ENCODE peak calls at places on chromosomes 6 and 20, in four cellular contexts. One of them, this sample, is unnamed. For H3K36me3 and H3K4me1, the result is how much of the 10 kb centered on the place peaks cover.

GRCh38 chr20:22763257-22763906 is 179.0 kb upstream of the FOXA2 start:
- DNase-seq in stomach: peak
- DNase-seq in CD8-positive, alpha-beta memory T cell: no peak
- DNase-seq in mucosa of descending colon: no peak
- DNase-seq in this sample: no peak

GRCh38 chr6:87674286-87674685 is 27.7 kb downstream of the AKIRIN2 start:
- DNase-seq in stomach: no peak
- DNase-seq in CD8-positive, alpha-beta memory T cell: no peak
- DNase-seq in mucosa of descending colon: no peak
- DNase-seq in this sample: no peak

GRCh38 chr6:84791233-84791632 is 26.8 kb upstream of the TBX18 start:
- DNase-seq in mucosa of descending colon: no peak
- DNase-seq in CD8-positive, alpha-beta memory T cell: no peak
- DNase-seq in stomach: no peak
- DNase-seq in this sample: no peak

GRCh38 chr6:127176175-127176574 is 57.7 kb downstream of the RSPO3 start:
- DNase-seq in CD8-positive, alpha-beta memory T cell: no peak
- DNase-seq in mucosa of descending colon: no peak
- DNase-seq in stomach: no peak
- DNase-seq in this sample: no peak

GRCh38 chr6:170394980-170395379 is 88.4 kb downstream of the FAM120B start:
- DNase-seq in CD8-positive, alpha-beta memory T cell: no peak
- DNase-seq in stomach: no peak
- DNase-seq in mucosa of descending colon: no peak
- DNase-seq in this sample: no peak

GRCh38 chr20:37524221-37524700 is 3.2 kb downstream of the NNAT start:
- DNase-seq in CD8-positive, alpha-beta memory T cell: no peak
- DNase-seq in mucosa of descending colon: peak
- DNase-seq in stomach: peak
- DNase-seq in this sample: peak

GRCh38 chr6:37816599-37817375 is 2.7 kb upstream of the ZFAND3 start:
- DNase-seq in mucosa of descending colon: no peak
- DNase-seq in stomach: no peak
- DNase-seq in CD8-positive, alpha-beta memory T cell: no peak
- DNase-seq in this sample: no peak

GRCh38 chr6:16511048-16511660 is 250.1 kb downstream of the ATXN1 start:
- DNase-seq in mucosa of descending colon: no peak
- DNase-seq in CD8-positive, alpha-beta memory T cell: no peak
- DNase-seq in stomach: no peak
- DNase-seq in this sample: peak

GRCh38 chr20:6731951-6732580 is 35.4 kb upstream of the BMP2 start:
- DNase-seq in stomach: no peak
- DNase-seq in mucosa of descending colon: no peak
- DNase-seq in CD8-positive, alpha-beta memory T cell: no peak
- DNase-seq in this sample: no peak

GRCh38 chr6:73560853-73561407 is 40.1 kb upstream of the EEF1A1 start:
- DNase-seq in CD8-positive, alpha-beta memory T cell: no peak
- DNase-seq in stomach: no peak
- DNase-seq in mucosa of descending colon: no peak
- DNase-seq in this sample: no peak

GRCh38 chr6:118306640-118307238 is 241.4 kb upstream of the PLN start:
- DNase-seq in stomach: no peak
- DNase-seq in mucosa of descending colon: no peak
- DNase-seq in CD8-positive, alpha-beta memory T cell: no peak
- DNase-seq in this sample: no peak

GRCh38 chr6:158571826-158572652 is 12.1 kb downstream of the TMEM181 start:
- DNase-seq in mucosa of descending colon: peak
- DNase-seq in stomach: peak
- DNase-seq in CD8-positive, alpha-beta memory T cell: no peak
- DNase-seq in this sample: peak
- H3K36me3 ChIP-seq in mucosa of descending colon: under half
- H3K36me3 ChIP-seq in stomach: under half
- H3K36me3 ChIP-seq in CD8-positive, alpha-beta memory T cell: under half
- H3K36me3 ChIP-seq in this sample: under half

DNA sequence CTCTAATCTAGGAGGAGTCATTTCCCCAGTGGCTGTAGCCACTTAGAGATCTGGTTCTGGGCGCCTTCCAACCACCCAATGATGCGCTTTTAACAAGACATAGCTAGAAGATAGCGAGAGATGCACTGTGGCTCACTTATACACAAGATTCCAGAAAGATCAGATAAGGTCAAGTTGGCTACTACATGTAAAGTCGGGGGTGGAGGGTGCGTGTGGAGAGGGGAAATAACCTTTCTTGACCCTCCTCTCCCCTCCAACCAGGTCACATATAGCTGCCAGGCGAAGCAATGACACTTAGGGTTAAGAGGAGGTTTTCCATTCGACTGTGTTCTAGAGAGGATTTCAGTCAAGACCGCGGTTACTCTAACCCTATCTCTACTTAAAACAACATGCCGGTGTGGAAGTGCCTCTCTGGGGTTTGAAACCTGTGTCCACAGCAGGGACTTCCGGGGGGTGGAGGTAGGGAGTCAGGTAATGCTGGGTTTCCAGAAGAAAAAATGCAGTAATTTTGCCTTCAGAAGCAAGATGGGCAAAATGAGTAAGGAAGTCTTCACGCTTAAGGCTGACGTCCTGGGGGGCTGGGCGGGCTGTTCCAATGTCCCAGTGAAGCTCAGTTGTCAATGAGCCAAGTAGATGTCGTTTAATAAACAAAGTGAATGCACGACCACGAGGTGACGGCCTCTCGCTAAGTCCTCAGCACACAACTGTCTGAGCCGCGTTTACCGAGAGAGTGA is 1.9 kb upstream of the SIM1 start:
- DNase-seq in stomach: no peak
- DNase-seq in CD8-positive, alpha-beta memory T cell: no peak
- DNase-seq in mucosa of descending colon: no peak
- DNase-seq in this sample: no peak
- H3K4me1 ChIP-seq in stomach: under half
- H3K4me1 ChIP-seq in CD8-positive, alpha-beta memory T cell: under half
- H3K4me1 ChIP-seq in mucosa of descending colon: under half
- H3K4me1 ChIP-seq in this sample: under half

GRCh38 chr6:63576985-63577712 is 4.9 kb downstream of the LOC128125822 start:
- DNase-seq in mucosa of descending colon: no peak
- DNase-seq in CD8-positive, alpha-beta memory T cell: no peak
- DNase-seq in stomach: no peak
- DNase-seq in this sample: no peak
- H3K36me3 ChIP-seq in mucosa of descending colon: under half
- H3K36me3 ChIP-seq in CD8-positive, alpha-beta memory T cell: under half
- H3K36me3 ChIP-seq in stomach: half or more
- H3K36me3 ChIP-seq in this sample: under half

GRCh38 chr6:24329451-24329850 is 28.4 kb downstream of the DCDC2 start:
- DNase-seq in mucosa of descending colon: no peak
- DNase-seq in stomach: no peak
- DNase-seq in CD8-positive, alpha-beta memory T cell: no peak
- DNase-seq in this sample: no peak
- H3K4me1 ChIP-seq in mucosa of descending colon: under half
- H3K4me1 ChIP-seq in stomach: under half
- H3K4me1 ChIP-seq in CD8-positive, alpha-beta memory T cell: under half
- H3K4me1 ChIP-seq in this sample: under half

DNA sequence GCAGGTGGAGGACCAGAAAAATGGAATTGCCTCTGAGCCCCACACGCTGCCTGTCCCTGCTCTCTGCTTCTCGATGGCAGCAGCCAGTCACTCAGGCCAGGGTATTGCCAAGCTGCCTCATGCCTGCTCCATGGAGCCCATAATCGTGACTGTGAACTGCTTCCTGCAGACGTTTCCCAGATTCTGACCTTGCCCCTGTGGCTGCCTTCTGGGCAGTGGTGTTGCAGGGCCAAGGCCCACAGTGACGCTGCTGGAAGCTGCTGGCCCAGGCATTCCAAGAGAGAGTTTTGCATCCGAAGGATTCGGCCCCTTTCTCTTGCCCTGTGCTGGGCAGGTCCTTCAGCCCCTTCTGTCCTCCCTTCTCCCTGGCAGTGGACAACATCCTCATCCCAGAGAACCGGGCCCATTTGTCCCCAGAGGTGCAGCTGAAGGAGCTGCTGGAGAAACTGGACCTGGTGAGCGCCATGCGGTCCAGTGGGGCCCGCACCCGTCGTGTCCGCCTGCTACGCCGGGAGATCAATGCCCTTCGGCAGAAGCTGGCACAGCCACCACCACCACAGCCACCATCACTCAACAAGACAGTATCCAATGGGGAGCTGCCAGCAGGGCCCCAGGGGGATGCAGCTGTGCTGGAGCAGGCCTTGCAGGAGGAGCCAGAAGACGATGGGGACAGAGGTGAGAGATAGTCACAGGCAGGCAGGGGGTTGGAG is 14.5 kb downstream of the BRPF3 start:
- DNase-seq in mucosa of descending colon: no peak
- DNase-seq in CD8-positive, alpha-beta memory T cell: no peak
- DNase-seq in stomach: no peak
- DNase-seq in this sample: no peak
- H3K36me3 ChIP-seq in mucosa of descending colon: under half
- H3K36me3 ChIP-seq in CD8-positive, alpha-beta memory T cell: half or more
- H3K36me3 ChIP-seq in stomach: half or more
- H3K36me3 ChIP-seq in this sample: under half

GRCh38 chr6:27406085-27406484 is 17.5 kb downstream of the ZNF391 start:
- DNase-seq in CD8-positive, alpha-beta memory T cell: no peak
- DNase-seq in stomach: no peak
- DNase-seq in mucosa of descending colon: no peak
- DNase-seq in this sample: no peak

DNA sequence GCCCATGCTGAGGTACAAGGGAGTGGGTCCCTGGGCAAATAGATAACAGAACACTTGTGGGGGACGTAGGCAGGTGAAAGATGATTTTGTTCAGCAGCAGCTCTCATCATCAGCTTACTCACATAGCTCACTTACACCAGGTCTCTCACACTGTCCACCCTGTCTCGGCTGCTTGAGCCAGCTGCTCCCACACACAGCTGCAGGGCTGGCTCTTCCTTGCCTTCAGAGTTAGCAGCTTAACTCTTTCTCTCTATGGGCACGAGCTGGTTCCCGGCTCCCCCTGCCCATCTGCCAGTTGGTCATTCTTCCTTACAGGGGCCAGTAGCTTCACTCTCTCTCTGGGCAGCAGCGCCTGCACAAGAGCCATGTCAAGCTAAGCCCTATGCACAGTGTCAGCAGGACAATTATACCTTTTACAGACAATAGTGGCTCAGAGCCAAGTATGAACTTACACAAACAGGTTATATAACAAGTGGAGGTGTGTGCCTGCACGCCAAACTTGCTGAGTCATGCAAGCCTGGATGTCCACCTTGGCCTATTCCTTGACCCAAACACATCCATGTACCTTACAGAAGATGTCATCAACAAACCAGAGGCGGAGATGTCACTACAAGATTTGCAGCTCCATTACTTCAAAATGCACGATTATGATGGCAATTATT is 18.7 kb downstream of the ZNF391 start:
- DNase-seq in CD8-positive, alpha-beta memory T cell: no peak
- DNase-seq in mucosa of descending colon: no peak
- DNase-seq in stomach: no peak
- DNase-seq in this sample: no peak
- H3K4me1 ChIP-seq in CD8-positive, alpha-beta memory T cell: under half
- H3K4me1 ChIP-seq in mucosa of descending colon: under half
- H3K4me1 ChIP-seq in stomach: under half
- H3K4me1 ChIP-seq in this sample: under half

GRCh38 chr6:33689148-33689494 is 22.4 kb downstream of the UQCC2 start:
- DNase-seq in mucosa of descending colon: no peak
- DNase-seq in stomach: no peak
- DNase-seq in CD8-positive, alpha-beta memory T cell: no peak
- DNase-seq in this sample: no peak
- H3K36me3 ChIP-seq in mucosa of descending colon: under half
- H3K36me3 ChIP-seq in stomach: half or more
- H3K36me3 ChIP-seq in CD8-positive, alpha-beta memory T cell: half or more
- H3K36me3 ChIP-seq in this sample: half or more

GRCh38 chr20:57288676-57289075 is 22.2 kb upstream of the BMP7 start:
- DNase-seq in CD8-positive, alpha-beta memory T cell: no peak
- DNase-seq in mucosa of descending colon: no peak
- DNase-seq in stomach: no peak
- DNase-seq in this sample: no peak
- H3K4me1 ChIP-seq in CD8-positive, alpha-beta memory T cell: under half
- H3K4me1 ChIP-seq in mucosa of descending colon: under half
- H3K4me1 ChIP-seq in stomach: under half
- H3K4me1 ChIP-seq in this sample: under half

GRCh38 chr6:24403501-24403824 is 727 bp downstream of the MRS2 start:
- DNase-seq in CD8-positive, alpha-beta memory T cell: no peak
- DNase-seq in stomach: no peak
- DNase-seq in mucosa of descending colon: no peak
- DNase-seq in this sample: no peak

GRCh38 chr6:24402697-24403500 is at the start of gene MRS2:
- DNase-seq in CD8-positive, alpha-beta memory T cell: peak
- DNase-seq in stomach: peak
- DNase-seq in mucosa of descending colon: peak
- DNase-seq in this sample: peak

GRCh38 chr6:24408719-24409410 is 6.1 kb downstream of the MRS2 start:
- DNase-seq in mucosa of descending colon: no peak
- DNase-seq in CD8-positive, alpha-beta memory T cell: no peak
- DNase-seq in stomach: no peak
- DNase-seq in this sample: no peak

GRCh38 chr6:24401458-24401857 is 1.3 kb upstream of the MRS2 start:
- DNase-seq in stomach: no peak
- DNase-seq in mucosa of descending colon: no peak
- DNase-seq in CD8-positive, alpha-beta memory T cell: no peak
- DNase-seq in this sample: no peak

GRCh38 chr6:24405262-24405661 is 2.5 kb downstream of the MRS2 start:
- DNase-seq in mucosa of descending colon: no peak
- DNase-seq in CD8-positive, alpha-beta memory T cell: no peak
- DNase-seq in stomach: no peak
- DNase-seq in this sample: no peak
- H3K36me3 ChIP-seq in mucosa of descending colon: under half
- H3K36me3 ChIP-seq in CD8-positive, alpha-beta memory T cell: under half
- H3K36me3 ChIP-seq in stomach: half or more
- H3K36me3 ChIP-seq in this sample: under half

DNA sequence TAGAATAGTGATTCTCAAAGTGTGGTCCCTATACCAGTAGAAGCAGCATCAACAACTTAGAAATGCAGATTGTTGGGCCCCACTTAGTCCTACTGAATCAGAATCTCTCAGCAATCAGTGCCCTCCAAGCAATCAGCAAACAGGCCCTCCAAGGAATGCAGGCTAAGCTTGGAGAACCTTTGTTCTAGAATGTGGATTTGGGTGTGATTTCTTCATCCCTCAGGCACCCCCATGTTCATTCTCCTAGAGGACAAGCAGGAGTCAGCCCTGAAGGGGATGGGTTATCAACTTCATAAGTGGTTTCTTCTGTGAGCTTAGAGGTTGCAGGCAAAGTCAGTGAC is 40.5 kb upstream of the TAF8 start:
- DNase-seq in CD8-positive, alpha-beta memory T cell: no peak
- DNase-seq in mucosa of descending colon: no peak
- DNase-seq in stomach: no peak
- DNase-seq in this sample: no peak
- H3K4me1 ChIP-seq in CD8-positive, alpha-beta memory T cell: half or more
- H3K4me1 ChIP-seq in mucosa of descending colon: under half
- H3K4me1 ChIP-seq in stomach: under half
- H3K4me1 ChIP-seq in this sample: under half

This sample was measured in small intestine.